ENCODE peak calls at places on chromosomes 5 and 9, in six cellular contexts. U is nephron progenitor cell, R is SJCRH30, C is GM10248, N is adrenal gland, Y is tibial artery. T is an unnamed sample.

GRCh38 chr5:24621809-24622208 is 23.0 kb downstream of the CDH10 start:
- DNase-seq in U (no peak), R (peak; percentile 6), C (no peak), N (no peak), Y (no peak), T (peak; percentile 64)

GRCh38 chr5:173524136-173524535 is 92.3 kb downstream of the BOD1 start:
- DNase-seq in U (no peak), R (no peak), C (no peak), N (no peak), Y (no peak), T (peak; percentile 55)

GRCh38 chr5:1765880-1766235 is 33.8 kb downstream of the MRPL36 start:
- DNase-seq in U (no peak), R (no peak), C (no peak), N (no peak), Y (no peak), T (no peak)

GRCh38 chr9:114588150-114588663 is 638 bp downstream of the ATP6V1G1 start:
- DNase-seq in U (no peak), R (no peak), C (no peak), N (peak; percentile 58), Y (no peak), T (peak; percentile 50)

GRCh38 chr5:95018511-95018910 is 266.4 kb downstream of the MCTP1 start:
- DNase-seq in U (no peak), R (no peak), C (no peak), N (no peak), Y (no peak), T (no peak)

GRCh38 chr9:14312721-14313377 is 1.1 kb downstream of the NFIB start:
- DNase-seq in U (peak; percentile 59), R (peak; percentile 71), C (peak; percentile 14), N (peak; percentile 23), Y (peak; percentile 70), T (peak; percentile 58)

GRCh38 chr5:76787237-76787636 is 31.6 kb upstream of the F2RL1 start:
- DNase-seq in U (no peak), R (peak; percentile 74), C (no peak), N (peak; percentile 42), Y (peak; percentile 91), T (peak; percentile 27)

GRCh38 chr5:172849636-172850453 is 15.8 kb downstream of the ERGIC1 start:
- DNase-seq in U (no peak), R (no peak), C (peak; percentile 48), N (no peak), Y (no peak), T (no peak)

GRCh38 chr9:83677596-83677995 is 30.2 kb downstream of the UBQLN1 start:
- DNase-seq in U (no peak), R (no peak), C (no peak), N (no peak), Y (no peak), T (no peak)

GRCh38 chr5:51279983-51280382 is 103.3 kb upstream of the ISL1 start:
- DNase-seq in U (no peak), R (peak; percentile 22), C (no peak), N (no peak), Y (no peak), T (peak; percentile 27)

GRCh38 chr5:169300468-169301385 is at the start of gene SLIT3:
- DNase-seq in U (peak; percentile 87), R (no peak), C (no peak), N (peak; percentile 70), Y (peak; percentile 92), T (no peak)

GRCh38 chr5:120055858-120056257 is 408.2 kb upstream of the PRR16 start:
- DNase-seq in U (no peak), R (peak; percentile 12), C (no peak), N (peak; percentile 16), Y (no peak), T (peak; percentile 67)

GRCh38 chr5:33370135-33370472 is 70.7 kb upstream of the TARS1 start:
- DNase-seq in U (no peak), R (no peak), C (no peak), N (no peak), Y (peak; percentile 65), T (no peak)

GRCh38 chr5:180910735-180911134 is 11.8 kb downstream of the BTNL8 start:
- DNase-seq in U (no peak), R (no peak), C (no peak), N (no peak), Y (no peak), T (no peak)

GRCh38 chr5:113047234-113047633 is 70.6 kb downstream of the DCP2 start:
- DNase-seq in U (no peak), R (no peak), C (no peak), N (no peak), Y (no peak), T (no peak)

GRCh38 chr5:38468978-38469706 is 87.3 kb downstream of the LIFR start:
- DNase-seq in U (no peak), R (peak; percentile 18), C (no peak), N (peak; percentile 44), Y (peak; percentile 89), T (no peak)

GRCh38 chr5:124395287-124395686 is 351.2 kb downstream of the ZNF608 start:
- DNase-seq in U (peak; percentile 31), R (peak; percentile 59), C (no peak), N (no peak), Y (no peak), T (no peak)

GRCh38 chr9:86098793-86099694 is at the start of gene GOLM1:
- DNase-seq in U (peak; percentile 81), R (peak; percentile 82), C (peak; percentile 78), N (peak; percentile 39), Y (no peak), T (peak; percentile 86)

GRCh38 chr5:134041570-134042411 is 37.0 kb upstream of the VDAC1 start:
- DNase-seq in U (no peak), R (no peak), C (peak; percentile 82), N (no peak), Y (no peak), T (no peak)

GRCh38 chr9:111041902-111042301 is 3.6 kb upstream of the LPAR1 start:
- DNase-seq in U (no peak), R (no peak), C (no peak), N (no peak), Y (no peak), T (no peak)

GRCh38 chr9:5688109-5688508 is 59.2 kb downstream of the RIC1 start:
- DNase-seq in U (no peak), R (no peak), C (no peak), N (peak; percentile 30), Y (no peak), T (peak; percentile 3)

GRCh38 chr5:145830594-145830993 is 4.5 kb downstream of the PRELID2 start:
- DNase-seq in U (no peak), R (no peak), C (no peak), N (no peak), Y (no peak), T (no peak)

GRCh38 chr9:127974769-127975261 is 6.0 kb downstream of the EEIG1 start:
- DNase-seq in U (no peak), R (no peak), C (no peak), N (no peak), Y (peak; percentile 92), T (no peak)